ENCODE peak calls at places on chromosome 20, in eight cellular contexts. E, M, O, Z, K, A, P and L are unnamed samples.

GRCh38 chr20:51661609-51662178 is 106.5 kb downstream of the ATP9A start:
- DNase-seq in E (peak), K (peak), P (no peak), A (no peak), Z (no peak), O (peak), M (peak), L (no peak)

GRCh38 chr20:61263084-61263695 is 11.1 kb downstream of the CDH4 start:
- DNase-seq in O (no peak), E (no peak), P (peak), K (no peak), Z (no peak), M (no peak), A (peak), L (no peak)

GRCh38 chr20:21571841-21572690 is 58.2 kb upstream of the NKX2-2 start:
- DNase-seq in A (peak), E (no peak), K (peak), P (no peak), Z (peak), M (no peak), O (no peak), L (no peak)

GRCh38 chr20:6108330-6108729 is 14.5 kb downstream of the FERMT1 start:
- DNase-seq in K (no peak), P (no peak), Z (no peak), A (no peak), M (no peak), O (no peak), E (no peak), L (no peak)

GRCh38 chr20:55667024-55667423 is 338.3 kb downstream of the CBLN4 start:
- DNase-seq in A (no peak), K (no peak), M (no peak), E (no peak), Z (no peak), P (no peak), O (no peak), L (no peak)

GRCh38 chr20:50561379-50562078 is 51.3 kb downstream of the PTPN1 start:
- DNase-seq in Z (peak), E (no peak), M (peak), O (peak), P (no peak), K (peak), A (no peak), L (no peak)

GRCh38 chr20:3158968-3159431 is 665 bp downstream of the FASTKD5 start:
- DNase-seq in Z (no peak), A (no peak), M (no peak), O (no peak), K (no peak), P (no peak), E (no peak), L (no peak)

GRCh38 chr20:2760381-2761305 is 39.8 kb downstream of the CPXM1 start:
- DNase-seq in O (no peak), Z (no peak), P (no peak), E (no peak), M (no peak), A (no peak), K (no peak), L (no peak)

GRCh38 chr20:10958279-10958678 is 284.5 kb upstream of the JAG1 start:
- DNase-seq in A (no peak), M (no peak), E (no peak), P (no peak), O (no peak), K (no peak), Z (no peak), L (no peak)

GRCh38 chr20:61185181-61185580 is 66.9 kb upstream of the CDH4 start:
- DNase-seq in P (no peak), M (no peak), O (no peak), K (peak), A (no peak), Z (no peak), E (no peak), L (no peak)

GRCh38 chr20:34211591-34211990 is 29.6 kb upstream of the ASIP start:
- DNase-seq in Z (no peak), A (no peak), P (no peak), E (no peak), M (no peak), O (no peak), K (no peak), L (no peak)